ENCODE peak calls at places on chromosome 13, in four cellular contexts. F is AML-193, G is nucleus accumbens, R is T-helper 1 cell. V is an unnamed sample.
A peak's percentile ranks its signal among the peaks of the same experiment; 100 is the strongest.

GRCh38 chr13:95533545-95534135 is 18.9 kb upstream of the CLDN10 start:
- DNase-seq in F (no peak), G (no peak), R (no peak), V (no peak)

GRCh38 chr13:20411638-20412342 is 113.9 kb downstream of the CRYL1 start:
- DNase-seq in F (peak; percentile 85), G (no peak), R (peak; percentile 14), V (no peak)

GRCh38 chr13:97122381-97122996 is 99.6 kb upstream of the MBNL2 start:
- DNase-seq in F (no peak), G (no peak), R (no peak), V (no peak)

GRCh38 chr13:98083936-98084335 is 59.0 kb upstream of the FARP1 start:
- DNase-seq in F (no peak), G (no peak), R (no peak), V (no peak)

GRCh38 chr13:38421590-38422560 is 72.2 kb downstream of the UFM1 start:
- DNase-seq in F (no peak), G (no peak), R (no peak), V (no peak)

GRCh38 chr13:50697746-50698526 is 145.6 kb downstream of the DLEU7 start:
- DNase-seq in F (no peak), G (no peak), R (no peak), V (no peak)

GRCh38 chr13:37618554-37618953 is 20.0 kb upstream of the POSTN start:
- DNase-seq in F (no peak), G (no peak), R (no peak), V (no peak)

GRCh38 chr13:99028890-99029289 is 51.0 kb upstream of the DOCK9 start:
- DNase-seq in F (peak; percentile 27), G (no peak), R (peak; percentile 37), V (no peak)

GRCh38 chr13:34156841-34157365 is 339.0 kb downstream of the RFC3 start:
- DNase-seq in F (no peak), G (peak; percentile 36), R (no peak), V (no peak)

GRCh38 chr13:40031031-40031430 is 375.6 kb downstream of the COG6 start:
- DNase-seq in F (no peak), G (no peak), R (no peak), V (no peak)

GRCh38 chr13:111385182-111385857 is 64.9 kb downstream of the TEX29 start:
- DNase-seq in F (no peak), G (no peak), R (no peak), V (no peak)

GRCh38 chr13:108919036-108919907 is 289.9 kb downstream of the MYO16 start:
- DNase-seq in F (no peak), G (no peak), R (no peak), V (no peak)

GRCh38 chr13:75907044-75907443 is 270.9 kb downstream of the LMO7 start:
- DNase-seq in F (no peak), G (no peak), R (no peak), V (no peak)

GRCh38 chr13:50910483-50910805 is 853 bp downstream of the RNASEH2B start:
- DNase-seq in F (peak; percentile 52), G (no peak), R (no peak), V (no peak)

GRCh38 chr13:112996671-112997091 is 27.7 kb downstream of the MCF2L start:
- DNase-seq in F (no peak), G (no peak), R (no peak), V (no peak)

GRCh38 chr13:32829676-32830091 is 186.5 kb upstream of the KL start:
- DNase-seq in F (no peak), G (no peak), R (no peak), V (no peak)

GRCh38 chr13:110238795-110239194 is 68.2 kb downstream of the COL4A1 start:
- DNase-seq in F (no peak), G (no peak), R (no peak), V (no peak)

GRCh38 chr13:94906605-94907004 is 194.3 kb upstream of the SOX21 start:
- DNase-seq in F (no peak), G (no peak), R (no peak), V (no peak)

GRCh38 chr13:87274209-87274819 is 396.9 kb upstream of the SLITRK5 start:
- DNase-seq in F (peak; percentile 71), G (no peak), R (no peak), V (no peak)

GRCh38 chr13:109036091-109036490 is 406.7 kb downstream of the MYO16 start:
- DNase-seq in F (no peak), G (no peak), R (no peak), V (no peak)

GRCh38 chr13:52169839-52170238 is 10.4 kb upstream of the NEK3 start:
- DNase-seq in F (no peak), G (no peak), R (no peak), V (no peak)

GRCh38 chr13:44906758-44907157 is 82.5 kb downstream of the NUFIP1 start:
- DNase-seq in F (no peak), G (peak; percentile 64), R (no peak), V (no peak)

GRCh38 chr13:100100115-100100879 is 11.4 kb downstream of the PCCA start:
- DNase-seq in F (no peak), G (peak; percentile 15), R (no peak), V (no peak)

GRCh38 chr13:112065867-112066623 is 904 bp upstream of the SOX1 start:
- DNase-seq in F (no peak), G (no peak), R (no peak), V (no peak)

GRCh38 chr13:22939157-22939556 is 241.6 kb upstream of the SGCG start:
- DNase-seq in F (no peak), G (no peak), R (no peak), V (no peak)

GRCh38 chr13:33742321-33742720 is 75.6 kb upstream of the RFC3 start:
- DNase-seq in F (no peak), G (no peak), R (no peak), V (no peak)

GRCh38 chr13:73075546-73075945 is 16.7 kb downstream of the KLF5 start:
- DNase-seq in F (no peak), G (no peak), R (no peak), V (no peak)

GRCh38 chr13:91278888-91279287 is 68.6 kb upstream of the MIR17HG start:
- DNase-seq in F (no peak), G (no peak), R (no peak), V (no peak)

GRCh38 chr13:41313659-41314197 is 2.7 kb downstream of the NAA16 start:
- DNase-seq in F (no peak), G (no peak), R (no peak), V (no peak)

GRCh38 chr13:52669677-52670076 is 17.0 kb downstream of the SUGT1 start:
- DNase-seq in F (peak; percentile 13), G (no peak), R (no peak), V (no peak)

GRCh38 chr13:107095876-107096275 is 527.9 kb upstream of the ARGLU1 start:
- DNase-seq in F (no peak), G (no peak), R (no peak), V (no peak)

GRCh38 chr13:113064534-113065405 is 40.8 kb upstream of the F7 start:
- DNase-seq in F (no peak), G (no peak), R (no peak), V (no peak)

GRCh38 chr13:114131581-114132418 is 623 bp downstream of the RASA3 start:
- DNase-seq in F (no peak), G (no peak), R (no peak), V (peak; percentile 59)

GRCh38 chr13:98368019-98368418 is 190.9 kb upstream of the RNF113B start:
- DNase-seq in F (no peak), G (no peak), R (no peak), V (no peak)

GRCh38 chr13:24271611-24272451 is 37.5 kb upstream of the C1QTNF9 start:
- DNase-seq in F (peak; percentile 64), G (peak; percentile 60), R (peak; percentile 65), V (peak; percentile 57)

V was measured in frontal cortex.